ENCODE peak calls at places on chromosome 20, in ten cellular contexts. H, U, E, O, K, Y, I, X, S and N are unnamed samples.
A peak's percentile ranks its signal among the peaks of the same experiment; 100 is the strongest.

GRCh38 chr20:12827796-12828406 is 180.9 kb upstream of the SPTLC3 start:
- DNase-seq in H (no peak), U (no peak), E (no peak), O (no peak), K (no peak), Y (no peak), I (no peak), X (no peak), S (no peak), N (no peak)

GRCh38 chr20:39756828-39757227 is 794.7 kb downstream of the DHX35 start:
- DNase-seq in H (no peak), U (no peak), E (no peak), O (no peak), K (no peak), Y (no peak), I (no peak), X (no peak), S (no peak), N (no peak)

GRCh38 chr20:10532351-10532750 is 97.2 kb downstream of the SLX4IP start:
- DNase-seq in H (no peak), U (no peak), E (no peak), O (no peak), K (no peak), Y (no peak), I (no peak), X (no peak), S (no peak), N (no peak)

GRCh38 chr20:38873050-38873581 is 53.1 kb upstream of the FAM83D start:
- DNase-seq in H (no peak), U (no peak), E (no peak), O (peak; percentile 58), K (no peak), Y (no peak), I (no peak), X (no peak), S (no peak), N (no peak)

GRCh38 chr20:35491823-35492222 is 36.4 kb downstream of the CEP250 start:
- DNase-seq in H (no peak), U (no peak), E (no peak), O (no peak), K (no peak), Y (no peak), I (no peak), X (peak; percentile 18), S (no peak), N (no peak)

GRCh38 chr20:10922941-10923340 is 249.1 kb upstream of the JAG1 start:
- DNase-seq in H (no peak), U (no peak), E (no peak), O (no peak), K (no peak), Y (no peak), I (no peak), X (peak; percentile 96), S (peak; percentile 89), N (no peak)

GRCh38 chr20:63456429-63457284 is 15.8 kb downstream of the KCNQ2 start:
- DNase-seq in H (no peak), U (no peak), E (peak; percentile 46), O (no peak), K (no peak), Y (no peak), I (no peak), X (no peak), S (no peak), N (no peak)

GRCh38 chr20:5270608-5271007 is 46.1 kb downstream of the PROKR2 start:
- DNase-seq in H (no peak), U (no peak), E (no peak), O (no peak), K (no peak), Y (no peak), I (no peak), X (no peak), S (no peak), N (no peak)

GRCh38 chr20:64216036-64216435 is 39.5 kb upstream of the PCMTD2 start:
- DNase-seq in H (no peak), U (no peak), E (peak; percentile 28), O (no peak), K (no peak), Y (no peak), I (no peak), X (no peak), S (peak; percentile 22), N (no peak)

GRCh38 chr20:39795401-39796272 is 833.5 kb downstream of the DHX35 start:
- DNase-seq in H (no peak), U (no peak), E (no peak), O (no peak), K (no peak), Y (no peak), I (no peak), X (peak; percentile 47), S (peak; percentile 22), N (no peak)

GRCh38 chr20:50848846-50849673 is 54.2 kb downstream of the BCAS4 start:
- DNase-seq in H (no peak), U (no peak), E (no peak), O (no peak), K (no peak), Y (no peak), I (peak; percentile 84), X (no peak), S (no peak), N (no peak)

DNA sequence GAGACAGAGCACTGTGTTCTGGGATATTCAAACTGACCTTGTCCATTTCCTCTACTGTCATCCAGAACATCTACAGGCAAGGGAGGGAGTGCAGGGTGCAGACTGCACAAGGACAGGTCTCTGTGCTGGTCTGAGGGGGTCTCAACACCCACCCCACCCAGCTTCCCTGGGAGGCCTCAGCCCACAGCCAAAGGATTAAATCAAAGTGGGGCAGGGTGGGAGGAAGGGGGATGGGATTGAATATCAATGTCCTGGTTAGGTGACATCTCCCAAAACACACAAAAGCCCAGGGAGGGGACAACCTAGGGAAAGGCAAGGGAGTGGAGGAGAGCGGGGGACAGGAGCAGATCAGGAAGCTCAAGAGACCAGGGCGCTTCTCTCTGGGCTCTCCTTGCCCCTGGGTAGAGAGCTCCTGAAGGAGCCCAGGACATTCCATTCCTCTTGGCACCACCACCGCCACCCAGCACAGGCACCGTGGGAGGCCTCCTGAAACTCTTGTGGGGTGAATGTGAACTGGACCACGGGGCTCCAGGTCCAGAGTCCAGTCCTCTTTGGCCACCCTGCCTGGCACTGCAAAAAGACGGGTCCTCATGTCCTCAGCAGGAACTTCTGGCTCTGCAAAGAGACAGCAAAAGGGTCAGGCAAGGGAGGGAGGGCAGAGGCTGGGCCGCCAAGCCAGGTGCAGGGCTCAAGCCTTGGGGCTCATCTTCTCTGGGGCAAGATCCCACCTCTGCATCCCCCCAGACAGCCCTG is 73.9 kb downstream of the JPH2 start:
- DNase-seq in H (no peak), U (no peak), E (no peak), O (no peak), K (no peak), Y (no peak), I (peak; percentile 75), X (no peak), S (no peak), N (no peak)
- TF ChIP-seq CTCF in H (no peak), U (no peak), E (no peak), O (no peak), K (no peak), Y (no peak), I (no peak), X (no peak), S (no peak), N (no peak)

DNA sequence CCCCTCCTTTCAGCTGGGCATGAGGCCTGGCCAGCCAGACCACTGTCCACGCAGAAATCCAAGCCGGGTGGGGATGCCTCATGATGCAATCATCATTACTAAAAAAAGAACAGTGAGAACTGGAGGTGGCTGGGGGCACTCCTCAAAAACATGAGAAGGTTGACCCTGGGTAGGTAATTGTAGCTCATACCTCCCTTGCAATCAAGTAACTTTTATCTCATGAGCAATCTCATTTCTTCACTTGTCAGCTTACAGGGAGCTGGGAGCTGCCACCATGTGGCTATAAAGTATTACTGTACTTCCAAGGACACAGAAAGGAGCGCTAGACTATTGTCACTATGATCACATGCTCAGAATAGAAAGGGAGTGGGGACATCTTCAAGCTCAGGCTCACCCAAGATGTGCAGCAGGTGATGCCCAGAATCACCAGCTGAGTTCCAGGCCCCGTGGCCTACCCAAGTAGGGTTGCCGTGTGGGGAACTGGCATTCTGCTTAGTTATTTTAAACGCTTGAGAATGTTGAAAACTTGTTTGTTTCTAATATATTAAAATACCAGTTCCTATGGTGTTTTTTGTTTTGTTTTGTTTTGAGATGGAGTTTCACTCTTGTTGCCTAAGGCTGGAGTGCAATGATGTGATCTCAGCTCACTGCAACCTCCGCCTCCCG is 3.0 kb upstream of the CDH26 start:
- DNase-seq in H (no peak), U (no peak), E (no peak), O (no peak), K (no peak), Y (no peak), I (no peak), X (no peak), S (peak; percentile 10), N (no peak)
- TF ChIP-seq CTCF in H (no peak), U (peak; percentile 30), E (peak; percentile 39), O (no peak), K (peak; percentile 23), Y (peak; percentile 16), I (peak; percentile 20), X (peak; percentile 17), S (peak; percentile 5), N (peak; percentile 31)

GRCh38 chr20:46305331-46305972 is 2.8 kb downstream of the CDH22 start:
- DNase-seq in H (no peak), U (no peak), E (no peak), O (no peak), K (no peak), Y (no peak), I (peak; percentile 67), X (no peak), S (no peak), N (no peak)
- TF ChIP-seq CTCF in H (no peak), U (no peak), E (no peak), O (no peak), K (no peak), Y (no peak), I (no peak), X (no peak), S (no peak), N (no peak)

GRCh38 chr20:22490287-22491187 is 93.8 kb downstream of the FOXA2 start:
- DNase-seq in H (peak; percentile 88), U (peak; percentile 80), E (no peak), O (no peak), K (no peak), Y (no peak), I (no peak), X (no peak), S (no peak), N (peak; percentile 93)
- TF ChIP-seq CTCF in H (no peak), U (no peak), E (no peak), O (no peak), K (no peak), Y (peak; percentile 10), I (no peak), X (no peak), S (no peak), N (peak; percentile 27)